ENCODE peak calls at places on chromosomes 7 and 10, in seven cellular contexts. S is stimulated activated CD4-positive, alpha-beta T cell treated with anti-CD3 and anti-CD28 coated beads, TNF-alpha, amount 100 ng/mL, for 24 hours; I is uterus; U is T-helper 1 cell; R is prostate gland; Y is GM13976; H is AG08395. F is an unnamed sample.

GRCh38 chr10:133401981-133402725 is 8.2 kb downstream of the MTG1 start:
- DNase-seq in U (no peak), S (no peak), H (no peak), I (no peak), R (no peak), Y (no peak), F (no peak)

GRCh38 chr10:68756766-68757165 is 35.7 kb downstream of the CCAR1 start:
- DNase-seq in U (no peak), R (no peak), Y (no peak), H (no peak), I (no peak), S (no peak), F (no peak)

GRCh38 chr7:135121868-135122267 is 26.0 kb upstream of the TMEM140 start:
- DNase-seq in U (no peak), I (no peak), Y (no peak), S (no peak), H (no peak), R (no peak), F (no peak)

GRCh38 chr10:101834341-101834740 is 9.3 kb downstream of the KCNIP2 start:
- DNase-seq in I (no peak), U (no peak), Y (no peak), R (no peak), H (no peak), S (no peak), F (no peak)

GRCh38 chr10:121159670-121160069 is 308.5 kb downstream of the WDR11 start:
- DNase-seq in H (no peak), Y (no peak), U (peak), I (no peak), R (no peak), S (no peak), F (no peak)

GRCh38 chr10:113690749-113691148 is 11.0 kb downstream of the CASP7 start:
- DNase-seq in U (no peak), R (no peak), I (no peak), H (no peak), Y (no peak), S (no peak), F (no peak)

GRCh38 chr10:109914966-109915365 is 8.3 kb downstream of the XPNPEP1 start:
- DNase-seq in U (peak), R (no peak), Y (no peak), H (peak), I (no peak), S (no peak), F (peak)

GRCh38 chr10:100562806-100563293 is 27.1 kb downstream of the HIF1AN start:
- DNase-seq in H (peak), R (no peak), I (peak), U (no peak), Y (no peak), S (no peak), F (no peak)

GRCh38 chr7:131012477-131013031 is 278.5 kb upstream of the KLF14 start:
- DNase-seq in H (peak), I (no peak), U (no peak), R (no peak), Y (no peak), S (no peak), F (peak)

GRCh38 chr10:32055478-32056135 is 618 bp downstream of the KIF5B start:
- DNase-seq in I (peak), Y (peak), R (peak), H (peak), U (peak), S (peak), F (peak)

GRCh38 chr7:107659666-107660065 is 962 bp upstream of the SLC26A4 start:
- DNase-seq in I (no peak), R (no peak), H (peak), S (no peak), U (peak), Y (no peak), F (peak)

GRCh38 chr10:100194711-100195110 is 8.9 kb upstream of the ERLIN1 start:
- DNase-seq in U (no peak), H (no peak), Y (no peak), R (no peak), S (no peak), I (no peak), F (no peak)

GRCh38 chr7:17042211-17042610 is 160.4 kb upstream of the AGR3 start:
- DNase-seq in S (no peak), U (no peak), Y (no peak), I (no peak), R (no peak), H (no peak), F (no peak)

GRCh38 chr7:130683026-130683425 is 3.3 kb downstream of the TSGA13 start:
- DNase-seq in U (no peak), R (no peak), S (no peak), Y (no peak), I (no peak), H (peak), F (no peak)

GRCh38 chr10:92407305-92408016 is 116.5 kb downstream of the MARCHF5 start:
- DNase-seq in I (no peak), H (no peak), Y (no peak), S (no peak), U (no peak), R (no peak), F (no peak)

F was measured in Karpas-422.